ENCODE peak calls at places on chromosome 16, in four cellular contexts. One of them, this sample, is unnamed.

GRCh38 chr16:28494141-28494851 is at the start of gene APOBR:
- DNase-seq in transverse colon: peak; percentile 75
- DNase-seq in Caco-2: no peak
- DNase-seq in AG04449: no peak
- DNase-seq in this sample: no peak

GRCh38 chr16:81449899-81450608 is 5.4 kb downstream of the CMIP start:
- DNase-seq in transverse colon: no peak
- DNase-seq in Caco-2: no peak
- DNase-seq in AG04449: no peak
- DNase-seq in this sample: no peak

GRCh38 chr16:65672960-65673359 is 551.1 kb upstream of the CDH11 start:
- DNase-seq in transverse colon: no peak
- DNase-seq in Caco-2: no peak
- DNase-seq in AG04449: no peak
- DNase-seq in this sample: no peak

GRCh38 chr16:84507011-84507982 is 2.8 kb upstream of the MEAK7 start:
- DNase-seq in transverse colon: peak; percentile 35
- DNase-seq in Caco-2: peak; percentile 35
- DNase-seq in AG04449: no peak
- DNase-seq in this sample: no peak

GRCh38 chr16:4404247-4404966 is 12.0 kb downstream of the CORO7 start:
- DNase-seq in transverse colon: peak; percentile 32
- DNase-seq in Caco-2: peak; percentile 56
- DNase-seq in AG04449: no peak
- DNase-seq in this sample: no peak

GRCh38 chr16:15435216-15435864 is 952 bp downstream of the BMERB1 start:
- DNase-seq in transverse colon: no peak
- DNase-seq in Caco-2: no peak
- DNase-seq in AG04449: no peak
- DNase-seq in this sample: no peak

GRCh38 chr16:15966420-15967222 is 17.2 kb downstream of the ABCC1 start:
- DNase-seq in transverse colon: no peak
- DNase-seq in Caco-2: no peak
- DNase-seq in AG04449: no peak
- DNase-seq in this sample: peak; percentile 63

GRCh38 chr16:64397042-64397441 is 724.8 kb downstream of the CDH11 start:
- DNase-seq in transverse colon: no peak
- DNase-seq in Caco-2: no peak
- DNase-seq in AG04449: no peak
- DNase-seq in this sample: no peak

GRCh38 chr16:51540259-51540658 is 389.2 kb upstream of the SALL1 start:
- DNase-seq in transverse colon: no peak
- DNase-seq in Caco-2: no peak
- DNase-seq in AG04449: no peak
- DNase-seq in this sample: no peak

GRCh38 chr16:80167657-80168056 is 373.1 kb upstream of the DYNLRB2 start:
- DNase-seq in transverse colon: no peak
- DNase-seq in Caco-2: no peak
- DNase-seq in AG04449: no peak
- DNase-seq in this sample: peak; percentile 70

GRCh38 chr16:72536673-72537435 is 364.9 kb upstream of the PMFBP1 start:
- DNase-seq in transverse colon: no peak
- DNase-seq in Caco-2: no peak
- DNase-seq in AG04449: peak; percentile 59
- DNase-seq in this sample: no peak

GRCh38 chr16:30619207-30619606 is 9.0 kb upstream of the ZNF689 start:
- DNase-seq in transverse colon: no peak
- DNase-seq in Caco-2: no peak
- DNase-seq in AG04449: no peak
- DNase-seq in this sample: no peak

GRCh38 chr16:57826706-57827625 is 24.7 kb upstream of the KIFC3 start:
- DNase-seq in transverse colon: no peak
- DNase-seq in Caco-2: peak; percentile 78
- DNase-seq in AG04449: no peak
- DNase-seq in this sample: no peak

GRCh38 chr16:67841198-67841815 is 813 bp upstream of the THAP11 start:
- DNase-seq in transverse colon: no peak
- DNase-seq in Caco-2: no peak
- DNase-seq in AG04449: no peak
- DNase-seq in this sample: no peak

GRCh38 chr16:5604770-5605169 is 507.2 kb upstream of the EEF2KMT start:
- DNase-seq in transverse colon: no peak
- DNase-seq in Caco-2: no peak
- DNase-seq in AG04449: no peak
- DNase-seq in this sample: no peak

GRCh38 chr16:73016488-73016830 is 31.5 kb downstream of the ZFHX3 start:
- DNase-seq in transverse colon: no peak
- DNase-seq in Caco-2: no peak
- DNase-seq in AG04449: no peak
- DNase-seq in this sample: no peak

GRCh38 chr16:65336169-65336568 is 214.3 kb upstream of the CDH11 start:
- DNase-seq in transverse colon: no peak
- DNase-seq in Caco-2: no peak
- DNase-seq in AG04449: peak; percentile 74
- DNase-seq in this sample: no peak

GRCh38 chr16:66028505-66029216 is 337.8 kb upstream of the CDH5 start:
- DNase-seq in transverse colon: no peak
- DNase-seq in Caco-2: no peak
- DNase-seq in AG04449: peak; percentile 34
- DNase-seq in this sample: no peak

GRCh38 chr16:85888405-85889331 is 10.3 kb upstream of the IRF8 start:
- DNase-seq in transverse colon: no peak
- DNase-seq in Caco-2: no peak
- DNase-seq in AG04449: peak; percentile 41
- DNase-seq in this sample: peak; percentile 70

GRCh38 chr16:64621616-64622015 is 500.2 kb downstream of the CDH11 start:
- DNase-seq in transverse colon: no peak
- DNase-seq in Caco-2: no peak
- DNase-seq in AG04449: no peak
- DNase-seq in this sample: no peak

GRCh38 chr16:81967358-81967757 is 43.9 kb downstream of the SDR42E1 start:
- DNase-seq in transverse colon: no peak
- DNase-seq in Caco-2: no peak
- DNase-seq in AG04449: no peak
- DNase-seq in this sample: no peak

GRCh38 chr16:46632778-46633733 is 11.9 kb upstream of the SHCBP1 start:
- DNase-seq in transverse colon: no peak
- DNase-seq in Caco-2: peak; percentile 60
- DNase-seq in AG04449: no peak
- DNase-seq in this sample: no peak

GRCh38 chr16:85346404-85347212 is 234.3 kb upstream of the CIBAR2 start:
- DNase-seq in transverse colon: no peak
- DNase-seq in Caco-2: no peak
- DNase-seq in AG04449: no peak
- DNase-seq in this sample: no peak

GRCh38 chr16:89246383-89246902 is 28.9 kb downstream of the ZNF778 start:
- DNase-seq in transverse colon: no peak
- DNase-seq in Caco-2: no peak
- DNase-seq in AG04449: no peak
- DNase-seq in this sample: no peak

GRCh38 chr16:89244754-89245153 is 27.3 kb downstream of the ZNF778 start:
- DNase-seq in transverse colon: no peak
- DNase-seq in Caco-2: no peak
- DNase-seq in AG04449: no peak
- DNase-seq in this sample: no peak

GRCh38 chr16:89246903-89247733 is 29.6 kb downstream of the ZNF778 start:
- DNase-seq in transverse colon: peak; percentile 93
- DNase-seq in Caco-2: peak; percentile 94
- DNase-seq in AG04449: no peak
- DNase-seq in this sample: no peak

GRCh38 chr16:89243664-89244063 is 26.2 kb downstream of the ZNF778 start:
- DNase-seq in transverse colon: no peak
- DNase-seq in Caco-2: no peak
- DNase-seq in AG04449: no peak
- DNase-seq in this sample: no peak

DNA sequence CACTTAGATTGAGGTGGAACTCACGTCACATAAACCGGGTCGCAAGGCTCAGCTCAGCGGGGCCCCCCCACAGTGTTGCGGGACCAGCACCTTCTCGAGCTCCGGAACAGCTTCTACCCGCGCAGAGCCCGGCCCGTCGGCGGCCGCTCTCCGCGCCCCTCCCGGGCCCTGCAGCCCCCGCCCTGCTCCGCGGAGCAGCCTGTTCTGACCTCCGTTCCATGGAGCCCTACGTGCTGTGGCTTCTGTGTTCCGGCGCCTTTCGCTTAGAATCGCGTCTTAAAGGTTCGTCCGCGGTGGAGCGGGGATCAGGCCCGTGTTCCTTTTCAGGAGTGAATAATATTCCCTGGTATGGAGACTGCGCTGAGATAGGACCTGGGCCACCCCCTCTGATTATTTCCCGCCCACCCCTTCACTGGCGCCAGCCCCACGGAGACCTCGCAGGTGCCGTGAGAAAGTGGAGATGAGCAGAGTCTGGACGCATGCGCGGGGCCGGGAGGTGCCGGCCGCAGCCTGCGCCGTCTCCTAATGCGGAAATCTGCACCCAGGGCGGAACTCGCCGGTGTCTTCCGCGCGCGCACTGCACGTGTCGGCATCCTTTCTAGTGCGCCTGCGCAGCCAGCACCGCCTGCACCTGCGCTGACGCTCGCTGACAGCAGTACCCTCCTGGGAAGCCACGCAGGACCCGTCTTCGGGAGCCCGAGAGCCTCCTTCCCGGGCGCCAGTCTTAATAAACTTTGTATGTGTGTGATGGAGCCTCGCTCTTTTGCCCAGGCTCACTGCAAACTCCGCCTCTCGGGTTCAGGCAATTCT is 30.9 kb downstream of the ZNF778 start:
- DNase-seq in transverse colon: no peak
- DNase-seq in Caco-2: no peak
- DNase-seq in AG04449: no peak
- DNase-seq in this sample: no peak
- H3K4me3 ChIP-seq in transverse colon: no peak overlapping the region
- H3K4me3 ChIP-seq in Caco-2: peak overlapping the region; percentile 63
- H3K4me3 ChIP-seq in AG04449: no peak overlapping the region
- H3K4me3 ChIP-seq in this sample: peak overlapping the region; percentile 52

DNA sequence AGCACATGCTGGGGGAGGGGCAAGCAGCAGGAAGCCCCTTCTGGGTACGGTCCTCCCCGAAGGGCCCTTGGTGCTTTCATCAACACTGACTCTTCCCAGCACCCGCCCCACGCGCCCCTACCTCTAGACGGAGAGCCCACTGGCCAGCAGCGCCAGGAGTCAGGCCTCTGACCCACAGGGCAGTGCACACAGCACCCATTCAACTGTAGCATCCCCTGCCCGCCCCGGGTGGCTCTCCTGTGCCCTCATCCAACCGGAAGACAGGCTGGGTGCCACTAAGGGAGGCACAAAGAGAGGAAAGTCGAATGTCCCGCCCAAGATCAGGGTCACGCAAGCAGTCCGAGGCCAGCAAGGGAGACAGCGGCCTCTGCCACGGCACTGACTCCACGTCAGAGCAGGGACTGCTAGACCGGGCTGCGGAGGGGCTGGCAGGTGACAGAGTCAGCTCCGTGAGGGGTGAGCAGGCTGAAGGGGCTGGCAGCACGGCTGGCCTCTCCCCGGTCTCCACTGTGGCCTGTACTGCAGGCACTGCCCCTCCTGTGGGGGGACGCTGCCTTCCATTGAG is 9.8 kb downstream of the MSRB1 start:
- DNase-seq in transverse colon: no peak
- DNase-seq in Caco-2: no peak
- DNase-seq in AG04449: no peak
- DNase-seq in this sample: no peak
- TF ChIP-seq CTCF in transverse colon: no peak
- TF ChIP-seq CTCF in Caco-2: no peak
- TF ChIP-seq CTCF in AG04449: no peak
- TF ChIP-seq CTCF in this sample: no peak

GRCh38 chr16:9072806-9073341 is 18.6 kb upstream of the HAPSTR1 start:
- DNase-seq in transverse colon: no peak
- DNase-seq in Caco-2: no peak
- DNase-seq in AG04449: peak; percentile 70
- DNase-seq in this sample: no peak
- H3K4me3 ChIP-seq in transverse colon: no peak overlapping the region
- H3K4me3 ChIP-seq in Caco-2: no peak overlapping the region
- H3K4me3 ChIP-seq in AG04449: no peak overlapping the region
- H3K4me3 ChIP-seq in this sample: no peak overlapping the region

DNA sequence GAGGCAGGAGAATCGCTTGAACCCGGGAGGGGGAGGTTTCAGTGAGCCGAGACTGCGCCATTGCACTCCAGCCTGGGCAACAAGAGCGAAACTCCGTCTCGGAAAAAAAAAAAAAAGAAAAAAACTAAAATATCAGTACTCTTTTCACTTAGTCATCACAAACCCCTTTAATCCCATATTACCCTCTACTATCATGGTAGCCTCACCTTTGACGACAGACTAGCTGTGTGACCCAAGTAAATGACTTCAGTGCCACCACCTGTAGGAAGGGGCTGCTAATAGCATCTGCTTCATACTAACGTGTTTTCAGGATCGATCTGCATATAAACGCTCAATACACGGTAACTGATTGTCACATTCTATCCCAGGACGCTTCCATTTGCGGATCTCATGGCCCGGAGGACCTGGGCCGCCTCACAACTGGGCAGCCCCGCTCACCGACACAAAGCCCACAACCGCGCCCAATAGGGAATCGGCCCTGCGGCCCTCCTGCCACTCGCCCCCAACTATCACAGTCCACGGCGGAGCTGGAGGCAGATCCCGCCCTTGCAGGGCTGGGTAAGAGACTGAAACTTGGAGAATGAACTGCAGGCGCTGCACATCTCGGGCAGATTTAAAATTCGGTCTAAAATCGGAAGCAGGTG is 1.1 kb upstream of the ZNF263 start:
- DNase-seq in transverse colon: no peak
- DNase-seq in Caco-2: peak; percentile 77
- DNase-seq in AG04449: no peak
- DNase-seq in this sample: no peak
- TF ChIP-seq CTCF in transverse colon: no peak
- TF ChIP-seq CTCF in Caco-2: no peak
- TF ChIP-seq CTCF in AG04449: no peak
- TF ChIP-seq CTCF in this sample: no peak

DNA sequence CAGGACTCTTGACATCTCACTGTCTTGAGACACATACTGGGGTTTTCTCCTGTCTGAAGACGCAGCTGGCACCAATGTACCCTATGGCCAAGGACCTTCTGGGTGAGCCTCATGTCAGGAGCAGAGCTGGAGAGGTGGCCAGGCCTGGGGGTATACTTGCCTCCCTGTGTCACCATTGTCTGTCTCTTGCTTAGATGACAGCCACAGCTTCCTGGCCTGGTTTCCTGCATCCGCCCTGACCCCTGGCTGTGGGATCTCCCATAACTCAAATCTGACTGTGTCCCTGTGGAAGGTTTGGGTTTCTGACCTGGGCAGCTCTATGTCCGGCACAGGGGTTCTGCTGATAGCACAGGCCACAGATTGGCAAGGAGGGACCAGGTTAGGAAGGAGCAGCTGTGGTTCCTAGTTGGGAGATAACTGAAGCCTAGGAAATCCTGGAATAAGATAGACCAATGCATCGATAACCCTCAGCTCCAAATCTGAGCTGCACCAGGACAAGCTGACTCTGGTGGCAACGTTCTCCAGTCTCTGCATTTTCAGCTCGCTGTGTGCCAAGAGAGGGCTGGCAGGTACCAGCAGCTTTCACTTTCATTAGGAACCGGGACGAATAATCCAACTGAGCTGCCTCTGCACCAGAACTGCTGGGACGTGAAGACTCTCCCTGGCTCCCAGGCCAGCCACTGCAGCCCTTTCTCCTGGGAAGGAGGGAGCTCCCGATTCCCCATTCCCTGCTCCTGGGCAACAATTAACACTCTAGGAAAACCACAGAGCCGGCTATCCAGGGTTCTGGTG is 5.0 kb downstream of the DEXI start:
- DNase-seq in transverse colon: no peak
- DNase-seq in Caco-2: no peak
- DNase-seq in AG04449: no peak
- DNase-seq in this sample: no peak
- H3K4me3 ChIP-seq in transverse colon: no peak overlapping the region
- H3K4me3 ChIP-seq in Caco-2: no peak overlapping the region
- H3K4me3 ChIP-seq in AG04449: no peak overlapping the region
- H3K4me3 ChIP-seq in this sample: no peak overlapping the region